ENCODE peak calls at places on chromosomes 7 and 10, in seven cellular contexts. T is T follicular helper cell; H is immature natural killer cell; W is stimulated activated CD4-positive, alpha-beta T cell treated with anti-CD3 and anti-CD28 coated beads, Interleukin-15, amount 100 ng/mL, for 1 hour; Q is NCI-H2171 treated with DMSO at 0.1 percent for 48 hours; C is sigmoid colon; U is brain microvascular endothelial cell. A is an unnamed sample.

GRCh38 chr7:35508623-35509400 is 186.1 kb downstream of the HERPUD2 start:
- DNase-seq in T (no peak), H (no peak), W (no peak), Q (no peak), C (no peak), U (no peak), A (no peak)

GRCh38 chr7:108348913-108349312 is 107.3 kb downstream of the NRCAM start:
- DNase-seq in T (no peak), H (no peak), W (no peak), Q (no peak), C (no peak), U (peak; percentile 51), A (no peak)

GRCh38 chr10:59177031-59177861 is 803 bp downstream of the PHYHIPL start:
- DNase-seq in T (no peak), H (no peak), W (no peak), Q (no peak), C (no peak), U (peak; percentile 88), A (no peak)

GRCh38 chr10:35577915-35578607 is 27.1 kb upstream of the GJD4 start:
- DNase-seq in T (no peak), H (no peak), W (no peak), Q (peak; percentile 60), C (no peak), U (no peak), A (no peak)

GRCh38 chr7:40604601-40605438 is 470.0 kb downstream of the SUGCT start:
- DNase-seq in T (no peak), H (no peak), W (no peak), Q (peak; percentile 16), C (peak; percentile 60), U (peak; percentile 25), A (peak; percentile 81)

GRCh38 chr10:132294561-132295320 is 13.0 kb downstream of the STK32C start:
- DNase-seq in T (no peak), H (no peak), W (no peak), Q (no peak), C (peak; percentile 27), U (no peak), A (peak; percentile 58)

GRCh38 chr7:142420554-142421362 is 162.9 kb upstream of the PRSS58 start:
- DNase-seq in T (no peak), H (no peak), W (no peak), Q (no peak), C (no peak), U (peak; percentile 43), A (no peak)

GRCh38 chr10:69766161-69766910 is 35.4 kb upstream of the COL13A1 start:
- DNase-seq in T (no peak), H (no peak), W (no peak), Q (peak; percentile 9), C (no peak), U (no peak), A (no peak)

GRCh38 chr7:18889436-18889835 is 228.0 kb downstream of the TWIST1 start:
- DNase-seq in T (no peak), H (no peak), W (no peak), Q (peak; percentile 15), C (no peak), U (no peak), A (no peak)

GRCh38 chr10:72175166-72175565 is 40.6 kb upstream of the ANAPC16 start:
- DNase-seq in T (no peak), H (no peak), W (no peak), Q (no peak), C (no peak), U (peak; percentile 18), A (no peak)

GRCh38 chr7:151827620-151828019 is 49.3 kb downstream of the PRKAG2 start:
- DNase-seq in T (no peak), H (no peak), W (no peak), Q (no peak), C (no peak), U (no peak), A (no peak)

GRCh38 chr10:74179124-74179710 is 28.2 kb downstream of the ADK start:
- DNase-seq in T (no peak), H (no peak), W (no peak), Q (no peak), C (no peak), U (no peak), A (no peak)

GRCh38 chr10:20698837-20699236 is 198.3 kb downstream of the NEBL start:
- DNase-seq in T (no peak), H (no peak), W (no peak), Q (no peak), C (no peak), U (no peak), A (no peak)

A was measured in upper lobe of right lung.